ENCODE peak calls at places on chromosomes 1 and 21, in eight cellular contexts. P is body of pancreas; I is right lobe of liver; A is right cardiac atrium; O is psoas muscle; U is cardiac muscle cell; V is CD4-positive, CD25-positive, alpha-beta regulatory T cell; Z is Peyer's patch. S is an unnamed sample. For H3K4me1 and H3K27me3, the result is how much of the 10 kb centered on the place peaks cover.

GRCh38 chr1:154353460-154353904 is 28.2 kb downstream of the ATP8B2 start:
- DNase-seq in P (peak), I (no peak), A (no peak), O (no peak), U (peak), V (no peak), Z (no peak), S (no peak)

GRCh38 chr1:21904475-21904724 is 32.7 kb downstream of the HSPG2 start:
- DNase-seq in P (no peak), I (no peak), A (no peak), O (no peak), U (no peak), V (no peak), Z (peak), S (peak)

GRCh38 chr1:211920141-211920572 is 89.6 kb upstream of the LPGAT1 start:
- DNase-seq in P (peak), I (peak), A (peak), O (no peak), U (no peak), V (no peak), Z (no peak), S (peak)

GRCh38 chr1:29120955-29121485 is 2.7 kb downstream of the TMEM200B start:
- DNase-seq in P (no peak), I (no peak), A (peak), O (peak), U (peak), V (peak), Z (peak), S (peak)

GRCh38 chr1:244214009-244214967 is 163.2 kb downstream of the ZBTB18 start:
- DNase-seq in P (no peak), I (no peak), A (no peak), O (peak), U (no peak), V (no peak), Z (no peak), S (peak)

GRCh38 chr1:23916209-23917131 is 3.3 kb upstream of the CNR2 start:
- DNase-seq in P (peak), I (peak), A (peak), O (no peak), U (peak), V (peak), Z (peak), S (peak)

GRCh38 chr1:94935059-94935458 is 8.1 kb upstream of the CNN3 start:
- DNase-seq in P (no peak), I (no peak), A (no peak), O (no peak), U (no peak), V (no peak), Z (no peak), S (no peak)

GRCh38 chr1:84247425-84248220 is 53.9 kb upstream of the SAMD13 start:
- DNase-seq in P (no peak), I (no peak), A (no peak), O (no peak), U (no peak), V (no peak), Z (no peak), S (peak)

GRCh38 chr1:5990913-5991783 is 1.1 kb downstream of the NPHP4 start:
- DNase-seq in P (peak), I (peak), A (peak), O (no peak), U (peak), V (peak), Z (peak), S (peak)

GRCh38 chr21:15212214-15212613 is 147.4 kb upstream of the NRIP1 start:
- DNase-seq in P (no peak), I (no peak), A (no peak), O (no peak), U (no peak), V (no peak), Z (no peak), S (no peak)

GRCh38 chr1:162412002-162412401 is at the start of gene SH2D1B:
- DNase-seq in P (no peak), I (no peak), A (no peak), O (no peak), U (no peak), V (no peak), Z (no peak), S (no peak)

GRCh38 chr1:184754479-184755225 is at the start of gene EDEM3:
- DNase-seq in P (peak), I (peak), A (peak), O (peak), U (peak), V (peak), Z (peak), S (peak)

GRCh38 chr1:81349194-81349965 is 451.4 kb upstream of the ADGRL2 start:
- DNase-seq in P (no peak), I (no peak), A (no peak), O (no peak), U (no peak), V (no peak), Z (no peak), S (no peak)

GRCh38 chr1:177302365-177303044 is 131.7 kb downstream of the BRINP2 start:
- DNase-seq in P (peak), I (no peak), A (peak), O (no peak), U (peak), V (no peak), Z (no peak), S (no peak)

GRCh38 chr1:53678948-53679825 is 59.8 kb downstream of the GLIS1 start:
- DNase-seq in P (no peak), I (no peak), A (no peak), O (no peak), U (no peak), V (no peak), Z (no peak), S (peak)

GRCh38 chr21:31198575-31198974 is 145.5 kb downstream of the TIAM1 start:
- DNase-seq in P (no peak), I (no peak), A (no peak), O (no peak), U (peak), V (no peak), Z (no peak), S (peak)

GRCh38 chr1:95230768-95231191 is 3.2 kb upstream of the RWDD3 start:
- DNase-seq in P (peak), I (no peak), A (peak), O (no peak), U (no peak), V (no peak), Z (no peak), S (no peak)

GRCh38 chr1:60573726-60574409 is 500.3 kb upstream of the C1orf87 start:
- DNase-seq in P (no peak), I (no peak), A (no peak), O (no peak), U (no peak), V (no peak), Z (no peak), S (no peak)

GRCh38 chr1:33649759-33650158 is 177.3 kb downstream of the ZSCAN20 start:
- DNase-seq in P (no peak), I (no peak), A (no peak), O (no peak), U (no peak), V (no peak), Z (no peak), S (no peak)

GRCh38 chr1:41713557-41714327 is 205.0 kb downstream of the HIVEP3 start:
- DNase-seq in P (no peak), I (no peak), A (no peak), O (no peak), U (no peak), V (no peak), Z (peak), S (peak)

GRCh38 chr1:24483441-24483840 is 19.2 kb upstream of the RCAN3 start:
- DNase-seq in P (no peak), I (no peak), A (no peak), O (no peak), U (no peak), V (no peak), Z (no peak), S (no peak)

GRCh38 chr1:116847688-116848531 is 61.8 kb upstream of the PTGFRN start:
- DNase-seq in P (no peak), I (no peak), A (peak), O (peak), U (no peak), V (no peak), Z (no peak), S (no peak)

GRCh38 chr1:94783342-94784264 is 36.6 kb upstream of the SLC44A3 start:
- DNase-seq in P (peak), I (no peak), A (peak), O (peak), U (no peak), V (no peak), Z (peak), S (peak)

GRCh38 chr1:21255284-21255942 is 34.9 kb downstream of the ECE1 start:
- DNase-seq in P (peak), I (peak), A (peak), O (peak), U (peak), V (peak), Z (peak), S (peak)

GRCh38 chr1:56548566-56548965 is 30.8 kb downstream of the PLPP3 start:
- DNase-seq in P (no peak), I (peak), A (no peak), O (no peak), U (no peak), V (no peak), Z (no peak), S (no peak)

GRCh38 chr1:246583448-246584185 is 17.4 kb downstream of the CNST start:
- DNase-seq in P (peak), I (no peak), A (no peak), O (no peak), U (no peak), V (no peak), Z (no peak), S (no peak)

GRCh38 chr1:25106352-25106751 is 126.0 kb downstream of the SYF2 start:
- DNase-seq in P (no peak), I (no peak), A (no peak), O (no peak), U (no peak), V (no peak), Z (no peak), S (no peak)

GRCh38 chr1:154178856-154179811 is 12.8 kb downstream of the TPM3 start:
- DNase-seq in P (no peak), I (no peak), A (no peak), O (no peak), U (no peak), V (no peak), Z (no peak), S (no peak)

GRCh38 chr1:77316006-77316405 is 34.2 kb downstream of the AK5 start:
- DNase-seq in P (no peak), I (no peak), A (no peak), O (no peak), U (no peak), V (no peak), Z (no peak), S (no peak)

GRCh38 chr1:233819042-233819441 is 85.4 kb upstream of the SLC35F3 start:
- DNase-seq in P (no peak), I (no peak), A (no peak), O (no peak), U (no peak), V (no peak), Z (no peak), S (no peak)

GRCh38 chr1:185464788-185465187 is 147.7 kb upstream of the IVNS1ABP start:
- DNase-seq in P (no peak), I (no peak), A (no peak), O (no peak), U (no peak), V (no peak), Z (no peak), S (no peak)

GRCh38 chr1:223712184-223712855 is at the start of gene CAPN2:
- DNase-seq in P (peak), I (peak), A (peak), O (peak), U (peak), V (peak), Z (peak), S (peak)

DNA sequence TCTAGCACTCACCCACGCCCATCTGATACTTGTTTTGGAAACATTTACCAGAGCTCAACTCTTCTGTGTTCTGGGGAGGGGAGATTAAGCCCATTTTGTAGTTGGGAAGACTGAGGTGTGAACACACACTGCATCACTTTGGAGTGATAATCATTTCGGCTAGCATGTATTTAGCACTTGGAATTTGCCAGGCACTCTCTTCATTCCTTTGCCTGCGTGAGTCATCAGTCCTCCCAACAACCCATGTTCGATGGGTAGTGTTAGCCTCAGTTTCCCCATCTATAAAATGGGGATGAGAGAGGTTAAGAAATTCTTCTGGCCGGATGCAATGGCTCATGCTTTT is 182.8 kb upstream of the TMEM51 start:
- DNase-seq in P (no peak), I (no peak), A (no peak), O (no peak), U (no peak), V (no peak), Z (no peak), S (no peak)
- H3K4me3 ChIP-seq in P (no peak), I (no peak), A (no peak), O (no peak), U (no peak), V (no peak), Z (no peak), S (no peak)

DNA sequence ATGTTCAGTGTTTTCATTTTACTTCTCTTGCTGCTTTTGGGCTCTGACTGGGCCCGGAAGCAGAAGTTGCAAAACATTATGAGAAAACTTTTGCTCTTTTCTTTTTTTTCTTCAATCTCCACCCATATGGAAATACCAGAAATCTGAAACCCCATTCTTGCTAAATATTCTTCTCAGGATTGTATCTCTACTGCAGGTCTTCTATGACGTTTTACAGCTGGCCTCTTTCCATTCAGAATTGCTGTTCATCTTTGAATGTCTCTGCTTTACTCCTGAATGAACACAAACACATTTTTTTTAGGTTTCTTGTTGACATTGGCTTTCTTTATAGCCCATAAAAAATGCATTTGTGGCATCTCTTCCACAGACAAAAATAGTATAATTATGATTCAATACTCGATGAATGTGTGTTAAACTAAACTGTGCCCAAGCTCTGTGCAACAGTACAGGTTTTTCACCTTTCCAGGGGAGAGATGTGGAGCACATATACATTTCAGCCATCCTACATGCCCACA is 18.8 kb downstream of the PTPRC start:
- DNase-seq in P (no peak), I (no peak), A (no peak), O (no peak), U (no peak), V (no peak), Z (no peak), S (peak)
- H3K4me1 ChIP-seq in P (under half), I (under half), A (under half), O (under half), U (under half), V (half or more), Z (under half), S (under half)

GRCh38 chr1:204367193-204367858 is 7.6 kb upstream of the PLEKHA6 start:
- DNase-seq in P (no peak), I (no peak), A (no peak), O (no peak), U (no peak), V (no peak), Z (no peak), S (no peak)

GRCh38 chr1:204370176-204370575 is 10.4 kb upstream of the PLEKHA6 start:
- DNase-seq in P (no peak), I (no peak), A (no peak), O (no peak), U (no peak), V (no peak), Z (no peak), S (no peak)

GRCh38 chr1:204366759-204367158 is 7.0 kb upstream of the PLEKHA6 start:
- DNase-seq in P (no peak), I (no peak), A (no peak), O (no peak), U (peak), V (no peak), Z (no peak), S (no peak)

GRCh38 chr1:204367956-204368355 is 8.2 kb upstream of the PLEKHA6 start:
- DNase-seq in P (no peak), I (no peak), A (no peak), O (no peak), U (no peak), V (no peak), Z (no peak), S (no peak)

DNA sequence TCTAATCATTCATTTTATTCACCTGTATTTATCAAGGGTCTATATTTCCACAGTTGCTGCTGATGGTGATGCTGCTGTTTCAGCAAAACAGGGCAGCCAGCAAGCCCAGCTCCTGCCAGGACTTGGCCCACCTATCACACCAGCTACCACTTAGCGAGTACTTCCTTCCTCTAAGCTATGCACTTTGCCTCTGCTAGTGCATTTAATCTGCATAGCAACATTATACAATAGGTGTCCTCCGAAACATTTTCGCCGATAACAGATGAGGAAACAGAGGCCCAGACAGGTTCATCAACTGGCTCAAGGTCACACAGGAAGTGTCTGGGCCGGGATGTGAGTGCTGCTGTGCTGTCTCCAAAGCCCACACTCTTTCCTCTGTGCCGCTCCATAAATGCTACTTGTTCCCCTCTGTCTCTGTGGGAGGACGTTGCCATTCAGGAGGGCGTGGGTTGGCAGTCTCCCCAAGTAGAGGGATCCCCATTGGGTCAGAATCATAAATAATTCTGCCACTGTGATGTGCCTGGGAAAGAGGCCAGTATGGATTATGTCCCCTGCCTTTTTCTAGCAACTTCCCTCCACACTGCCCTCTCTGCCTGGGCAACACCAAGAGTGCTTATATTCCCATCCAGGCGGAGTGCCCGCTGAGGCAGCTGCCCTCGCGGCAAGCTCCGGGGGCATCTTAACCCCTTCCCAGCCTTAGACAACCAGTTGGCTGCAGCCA is 9.4 kb upstream of the PLEKHA6 start:
- DNase-seq in P (no peak), I (no peak), A (no peak), O (no peak), U (no peak), V (no peak), Z (no peak), S (no peak)
- H3K27me3 ChIP-seq in P (under half), I (under half), A (under half), O (under half), U (under half), V (under half), Z (under half), S (half or more)

DNA sequence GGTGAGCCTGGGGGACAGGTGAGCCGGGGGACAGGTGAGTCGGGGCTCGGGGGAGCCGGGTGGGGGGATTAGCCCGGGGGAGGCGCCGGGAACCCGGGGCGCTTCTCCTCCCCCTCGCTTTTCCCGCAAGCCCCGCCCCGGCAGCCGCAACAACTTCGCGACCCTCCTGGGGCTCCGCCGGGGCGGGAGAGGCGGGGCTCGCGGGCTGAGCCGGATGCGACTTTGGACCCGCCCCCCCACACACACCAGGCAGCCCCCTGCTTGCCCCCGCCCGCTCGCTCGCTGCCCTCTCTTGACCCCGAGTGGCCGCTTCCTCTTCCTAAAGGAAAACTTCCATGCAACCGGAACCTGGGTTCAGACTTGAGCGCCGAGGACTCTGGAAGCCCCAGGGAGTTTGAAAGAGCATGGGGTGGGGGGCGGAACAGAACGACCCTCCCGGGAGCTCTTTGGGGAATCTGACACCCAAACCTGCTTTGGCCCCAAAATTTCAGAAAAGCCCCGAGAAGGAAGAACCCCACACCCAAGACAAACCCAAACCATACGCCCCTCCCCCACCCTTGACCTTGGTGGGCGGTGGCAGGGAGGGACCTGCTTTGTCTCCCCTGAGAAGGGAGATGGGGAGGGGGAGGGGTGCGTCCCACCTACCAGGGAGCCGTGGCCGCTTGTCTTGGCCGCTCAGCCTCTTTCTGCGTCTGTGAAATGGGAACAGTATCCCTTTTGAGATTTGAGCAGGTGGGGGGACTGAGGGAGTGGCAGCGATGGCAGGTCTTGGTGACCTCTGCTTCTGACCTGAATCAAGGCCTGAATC is 550 bp downstream of the ARHGEF16 start:
- DNase-seq in P (peak), I (peak), A (peak), O (peak), U (peak), V (peak), Z (peak), S (peak)
- H3K4me3 ChIP-seq in P (peak), I (peak), A (peak), O (peak), U (peak), V (no peak), Z (peak), S (peak)

DNA sequence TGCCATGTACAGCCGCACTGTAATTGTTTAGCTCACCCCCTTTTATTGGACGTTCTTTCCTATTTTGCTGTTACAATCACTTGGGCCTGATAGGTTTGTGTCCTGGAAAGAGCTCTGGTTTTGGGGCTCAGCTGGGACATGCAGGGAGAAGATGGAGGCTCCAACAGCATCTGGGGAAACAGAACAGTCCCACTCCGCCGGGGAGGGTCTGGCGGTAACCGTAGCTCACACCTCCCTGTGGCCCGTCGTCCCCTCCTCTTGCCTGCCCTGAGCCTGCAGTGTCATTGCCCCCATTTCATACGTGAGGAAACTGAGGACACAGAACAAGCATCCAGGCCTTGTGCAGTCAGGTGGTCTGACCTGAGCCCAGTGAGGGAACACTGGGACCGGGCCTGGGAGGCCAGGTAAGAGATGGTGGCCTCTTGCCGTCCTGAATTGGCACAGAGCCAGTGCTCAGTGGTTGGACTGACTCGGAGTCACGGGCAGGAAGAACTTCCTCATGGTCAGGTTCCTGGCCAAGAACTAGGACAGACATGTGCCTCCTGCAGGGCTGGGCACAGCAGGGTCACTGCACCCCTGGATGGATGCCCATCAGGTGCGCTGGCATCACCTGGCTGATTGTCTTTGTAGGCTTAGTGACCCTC is 41.8 kb downstream of the S100B start:
- DNase-seq in P (no peak), I (no peak), A (no peak), O (no peak), U (no peak), V (no peak), Z (no peak), S (peak)
- H3K4me1 ChIP-seq in P (under half), I (under half), A (under half), O (under half), U (under half), V (under half), Z (under half), S (under half)

S was measured in osteoblast.